ENCODE peak calls at places on chromosome 15, in eight cellular contexts. T is T47D; S is T-helper 2 cell; I is stimulated activated CD4-positive, alpha-beta T cell treated with anti-CD3 and anti-CD28 coated beads, Interleukin-1b, Interleukin-23, amount 100 ng/mL, for 24 hours; Z is effector memory CD8-positive, alpha-beta T cell; B is ACHN; X is EH; M is fibroblast of mammary gland. A is an unnamed sample.

GRCh38 chr15:35306361-35306981 is 221.4 kb upstream of the NANOGP8 start:
- DNase-seq in T (no peak), S (no peak), I (no peak), Z (no peak), B (peak), X (peak), M (peak), A (no peak)

GRCh38 chr15:100926258-100926657 is 7.1 kb downstream of the LRRK1 start:
- DNase-seq in T (no peak), S (no peak), I (no peak), Z (no peak), B (peak), X (no peak), M (no peak), A (no peak)

GRCh38 chr15:37106490-37107001 is 6.2 kb upstream of the MEIS2 start:
- DNase-seq in T (no peak), S (no peak), I (no peak), Z (no peak), B (peak), X (no peak), M (peak), A (no peak)

GRCh38 chr15:39482467-39482866 is 98.4 kb upstream of the THBS1 start:
- DNase-seq in T (no peak), S (no peak), I (no peak), Z (no peak), B (no peak), X (no peak), M (no peak), A (no peak)

GRCh38 chr15:68272797-68273271 is 4.7 kb upstream of the FEM1B start:
- DNase-seq in T (no peak), S (no peak), I (no peak), Z (no peak), B (no peak), X (peak), M (peak), A (no peak)

GRCh38 chr15:71303977-71304376 is 188.7 kb downstream of the THSD4 start:
- DNase-seq in T (no peak), S (no peak), I (no peak), Z (no peak), B (no peak), X (no peak), M (no peak), A (no peak)

GRCh38 chr15:99097441-99098410 is 7.2 kb upstream of the SYNM start:
- DNase-seq in T (no peak), S (no peak), I (no peak), Z (no peak), B (no peak), X (no peak), M (no peak), A (no peak)

GRCh38 chr15:60554494-60554893 is 75.6 kb upstream of the ICE2 start:
- DNase-seq in T (no peak), S (no peak), I (no peak), Z (no peak), B (no peak), X (no peak), M (no peak), A (no peak)

A was measured in omental fat pad.